ENCODE peak calls at places on chromosome 15, in six cellular contexts. S is IMR-90, Z is neuronal stem cell, A is mesendoderm, E is H1, U is mesenchymal stem cell. O is an unnamed sample.

GRCh38 chr15:79812536-79812935 is 84.3 kb downstream of the MTHFS start:
- DNase-seq in S (no peak), Z (no peak), A (no peak), E (no peak), U (no peak), O (no peak)

GRCh38 chr15:43777293-43777819 is 590 bp upstream of the ELL3 start:
- DNase-seq in S (peak; percentile 55), Z (peak; percentile 49), A (peak; percentile 78), E (peak; percentile 90), U (peak; percentile 87), O (peak; percentile 83)

GRCh38 chr15:56244237-56244810 is 645 bp upstream of the RFX7 start:
- DNase-seq in S (peak; percentile 67), Z (peak; percentile 71), A (peak; percentile 96), E (peak; percentile 72), U (peak; percentile 77), O (peak; percentile 93)

GRCh38 chr15:42214600-42214999 is 6.5 kb upstream of the VPS39 start:
- DNase-seq in S (no peak), Z (no peak), A (no peak), E (no peak), U (no peak), O (no peak)

GRCh38 chr15:101307897-101308603 is 13.0 kb upstream of the SNRPA1 start:
- DNase-seq in S (no peak), Z (no peak), A (no peak), E (no peak), U (no peak), O (no peak)

GRCh38 chr15:70801111-70801510 is 37.8 kb upstream of the UACA start:
- DNase-seq in S (peak; percentile 41), Z (no peak), A (no peak), E (no peak), U (peak; percentile 24), O (no peak)

GRCh38 chr15:76336254-76337046 is at the start of gene ISL2:
- DNase-seq in S (peak; percentile 96), Z (peak; percentile 90), A (peak; percentile 96), E (peak; percentile 97), U (peak; percentile 83), O (peak; percentile 97)

GRCh38 chr15:70133296-70133695 is 35.6 kb upstream of the TLE3 start:
- DNase-seq in S (no peak), Z (no peak), A (no peak), E (no peak), U (no peak), O (no peak)

GRCh38 chr15:72237286-72238224 is 6.6 kb upstream of the PKM start:
- DNase-seq in S (peak; percentile 98), Z (no peak), A (peak; percentile 98), E (no peak), U (peak; percentile 99), O (peak; percentile 84)

GRCh38 chr15:57079907-57080750 is 161.7 kb downstream of the TCF12 start:
- DNase-seq in S (no peak), Z (no peak), A (peak; percentile 65), E (no peak), U (no peak), O (no peak)

GRCh38 chr15:95018888-95019545 is 787.7 kb downstream of the MCTP2 start:
- DNase-seq in S (peak; percentile 83), Z (no peak), A (peak; percentile 65), E (no peak), U (peak; percentile 87), O (no peak)

GRCh38 chr15:91291673-91292072 is 191.6 kb downstream of the SV2B start:
- DNase-seq in S (peak; percentile 20), Z (no peak), A (peak; percentile 71), E (no peak), U (no peak), O (peak; percentile 61)

GRCh38 chr15:37046876-37047614 is 53.3 kb downstream of the MEIS2 start:
- DNase-seq in S (peak; percentile 70), Z (peak; percentile 53), A (peak; percentile 97), E (no peak), U (peak; percentile 38), O (no peak)

GRCh38 chr15:55257933-55258332 is 31.7 kb downstream of the RAB27A start:
- DNase-seq in S (no peak), Z (no peak), A (no peak), E (no peak), U (no peak), O (no peak)

GRCh38 chr15:90126457-90127435 is 24.5 kb upstream of the IDH2 start:
- DNase-seq in S (no peak), Z (no peak), A (peak; percentile 77), E (peak; percentile 71), U (no peak), O (peak; percentile 93)

GRCh38 chr15:29430124-29430523 is 160.5 kb upstream of the NSMCE3 start:
- DNase-seq in S (no peak), Z (no peak), A (no peak), E (no peak), U (no peak), O (no peak)

GRCh38 chr15:30065025-30065801 is 17.5 kb upstream of the GOLGA8J start:
- DNase-seq in S (peak; percentile 18), Z (no peak), A (no peak), E (no peak), U (peak; percentile 71), O (no peak)

GRCh38 chr15:58064119-58065010 is 1.1 kb downstream of the ALDH1A2 start:
- DNase-seq in S (no peak), Z (no peak), A (no peak), E (no peak), U (no peak), O (no peak)

GRCh38 chr15:82870727-82871576 is 61.5 kb downstream of the WHAMM start:
- DNase-seq in S (no peak), Z (no peak), A (no peak), E (no peak), U (peak; percentile 3), O (peak; percentile 10)

GRCh38 chr15:76366714-76367113 is 30.1 kb downstream of the ISL2 start:
- DNase-seq in S (no peak), Z (no peak), A (no peak), E (no peak), U (no peak), O (no peak)

GRCh38 chr15:76752549-76752948 is 152.6 kb downstream of the SCAPER start:
- DNase-seq in S (no peak), Z (no peak), A (no peak), E (no peak), U (no peak), O (no peak)

GRCh38 chr15:98513428-98513991 is 134.8 kb upstream of the IGF1R start:
- DNase-seq in S (no peak), Z (no peak), A (no peak), E (no peak), U (no peak), O (no peak)

GRCh38 chr15:44729394-44729913 is 6.9 kb upstream of the TRIM69 start:
- DNase-seq in S (peak; percentile 18), Z (no peak), A (no peak), E (no peak), U (no peak), O (no peak)

GRCh38 chr15:66722757-66723540 is 20.9 kb downstream of the SMAD6 start:
- DNase-seq in S (no peak), Z (no peak), A (no peak), E (no peak), U (no peak), O (no peak)
- H3K4ac ChIP-seq in S (peak overlapping the region; percentile 6), Z (no peak overlapping the region), A (no peak overlapping the region), E (no peak overlapping the region), U (no peak overlapping the region), O (no peak overlapping the region)

DNA sequence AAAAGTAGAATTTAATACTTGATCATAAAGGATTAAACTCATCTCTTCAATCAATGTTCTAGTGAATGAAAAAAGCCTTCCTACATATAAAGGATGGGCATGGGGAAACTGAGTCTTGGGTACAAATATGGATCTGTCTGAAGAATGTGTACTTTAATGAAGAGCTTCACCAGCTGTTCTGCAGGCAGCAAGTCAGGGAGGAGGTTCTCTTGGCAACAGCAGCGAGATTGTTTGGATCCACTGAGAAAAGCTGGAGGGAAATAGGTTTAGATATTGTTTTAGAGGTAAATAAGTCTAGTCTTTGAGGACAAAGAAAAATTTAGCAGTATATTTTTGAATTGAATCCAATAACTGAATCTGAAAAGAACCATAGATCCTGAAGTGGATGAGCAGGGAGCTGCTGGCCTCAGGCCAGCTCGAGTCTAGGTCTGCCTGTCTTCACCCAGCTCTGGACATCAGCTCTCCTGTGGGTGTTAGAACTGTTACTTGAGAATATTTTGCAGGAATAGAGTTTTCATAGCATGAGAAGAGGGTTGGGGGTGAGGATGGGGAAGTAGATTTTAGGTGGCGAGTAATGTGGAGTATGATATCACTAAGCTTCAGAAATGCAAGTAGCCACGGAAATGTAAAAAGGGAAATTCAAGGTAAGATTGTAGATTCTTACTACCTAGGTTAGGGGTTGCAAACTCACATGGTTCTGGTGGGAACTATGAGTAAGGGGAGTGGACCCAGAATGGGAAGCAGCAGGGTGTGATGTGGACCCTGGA is 6.0 kb downstream of the RAB8B start:
- DNase-seq in S (no peak), Z (no peak), A (no peak), E (no peak), U (no peak), O (no peak)
- H3K4me1 ChIP-seq in S (peaks cover 21% of the 10 kb centered on the region), Z (peaks cover 16% of the 10 kb centered on the region), A (peaks cover 18% of the 10 kb centered on the region), E (peaks cover 14% of the 10 kb centered on the region), U (peaks cover 1% of the 10 kb centered on the region), O (peaks cover 11% of the 10 kb centered on the region)

DNA sequence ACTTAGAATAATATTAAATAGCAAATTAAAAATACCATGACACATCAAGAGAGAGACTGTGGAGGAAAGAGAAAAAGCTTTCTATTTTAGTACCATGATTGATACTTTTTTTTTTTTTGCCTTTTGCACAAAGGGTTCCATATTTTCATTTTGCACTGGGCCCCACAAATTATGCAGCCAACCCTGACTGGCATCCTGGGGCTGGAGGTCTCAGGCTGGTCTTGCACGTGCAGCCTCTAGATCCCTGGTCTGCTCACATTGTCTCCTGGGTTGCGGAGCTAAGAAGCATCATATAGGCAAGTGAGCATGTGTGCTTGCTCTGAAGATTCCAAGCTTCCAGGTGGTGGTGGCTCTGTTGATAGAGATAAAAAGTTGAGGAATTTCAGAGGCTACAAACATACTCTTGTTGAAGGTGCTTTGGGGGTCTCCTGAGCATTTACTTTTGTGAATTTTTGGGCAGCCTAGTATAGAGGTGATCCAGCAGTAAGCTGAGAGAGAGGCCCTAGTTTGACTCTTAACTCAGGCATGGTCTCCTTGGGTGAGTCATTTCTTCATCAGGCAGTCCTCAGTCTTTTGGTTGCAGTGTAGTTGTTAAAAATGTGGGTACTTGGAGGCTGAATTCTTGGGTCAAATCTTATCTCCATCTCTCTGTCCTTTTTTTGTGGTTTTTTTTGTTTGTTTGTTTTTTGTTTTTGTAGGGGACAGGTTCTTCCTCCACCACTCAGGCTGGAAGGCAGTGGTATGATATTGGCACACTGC is 31.3 kb downstream of the SMAD3 start:
- DNase-seq in S (peak; percentile 72), Z (no peak), A (no peak), E (no peak), U (peak; percentile 62), O (no peak)
- H3K4me2 ChIP-seq in S (no peak overlapping the region), Z (no peak overlapping the region), A (no peak overlapping the region), E (no peak overlapping the region), U (no peak overlapping the region), O (no peak overlapping the region)

DNA sequence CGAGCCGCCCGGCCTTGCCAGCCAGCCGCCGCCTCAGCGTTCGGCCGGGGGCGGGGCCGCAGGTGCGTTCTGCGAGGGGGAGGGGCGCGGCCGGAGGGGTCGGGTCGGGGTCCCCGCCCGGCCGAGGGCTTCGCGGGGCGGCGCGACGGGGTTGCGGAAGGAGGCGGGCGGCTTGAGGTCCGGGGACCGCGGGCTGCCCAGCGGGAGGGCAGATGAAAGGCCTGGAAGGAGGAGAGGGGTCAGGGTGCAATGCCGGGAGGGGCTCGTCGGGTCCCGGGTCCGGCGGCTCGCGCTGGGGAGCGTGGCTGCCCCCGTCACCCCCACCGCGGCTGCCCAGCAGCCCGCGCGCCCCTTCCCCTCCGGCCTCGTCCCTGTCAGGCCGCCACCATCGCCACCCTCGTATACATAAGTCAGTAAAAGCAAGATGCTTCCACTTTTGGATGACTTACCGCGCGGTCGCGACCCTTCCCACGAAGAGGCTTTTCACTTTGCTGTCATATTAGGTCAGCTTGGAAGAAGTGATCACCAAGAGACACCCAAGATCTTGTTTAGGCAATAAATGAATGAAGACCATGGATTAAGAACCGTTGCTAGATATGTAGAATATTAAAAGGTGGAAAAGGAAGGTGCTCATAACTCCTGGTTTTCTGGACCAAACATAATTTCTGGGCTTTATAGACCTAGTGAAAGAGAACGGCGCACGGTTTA is 649 bp upstream of the ANP32A start:
- DNase-seq in S (no peak), Z (peak; percentile 20), A (no peak), E (no peak), U (peak; percentile 13), O (no peak)
- H3K4ac ChIP-seq in S (peak overlapping the region; percentile 53), Z (no peak overlapping the region), A (no peak overlapping the region), E (no peak overlapping the region), U (no peak overlapping the region), O (no peak overlapping the region)